ENCODE peak calls at places on chromosome 22, in four cellular contexts. Y is H9, J is colonic mucosa, T is AG10803. V is an unnamed sample.
A peak's percentile ranks its signal among the peaks of the same experiment; 100 is the strongest.

GRCh38 chr22:46774456-46775363 is 12.3 kb downstream of the TBC1D22A start:
- DNase-seq in J (no peak), Y (no peak), T (no peak), V (no peak)

GRCh38 chr22:35525687-35526332 is 14.8 kb upstream of the RASD2 start:
- DNase-seq in Y (no peak), J (no peak), T (no peak), V (no peak)

GRCh38 chr22:42324991-42325710 is 54.7 kb upstream of the TCF20 start:
- DNase-seq in T (no peak), Y (peak; percentile 61), J (peak; percentile 81), V (no peak)

GRCh38 chr22:29369460-29369859 is 18.9 kb downstream of the AP1B1 start:
- DNase-seq in T (peak; percentile 77), J (no peak), Y (peak; percentile 72), V (peak; percentile 35)

GRCh38 chr22:20009582-20010306 is 6.9 kb downstream of the ARVCF start:
- DNase-seq in Y (no peak), J (no peak), T (no peak), V (no peak)

GRCh38 chr22:43002198-43002577 is 12.8 kb downstream of the PACSIN2 start:
- DNase-seq in Y (no peak), T (peak; percentile 74), J (no peak), V (peak; percentile 84)

GRCh38 chr22:32661296-32661695 is 140.2 kb upstream of the TIMP3 start:
- DNase-seq in Y (no peak), J (peak; percentile 18), T (peak; percentile 93), V (peak; percentile 86)

GRCh38 chr22:37314315-37315046 is 32.2 kb downstream of the CYTH4 start:
- DNase-seq in Y (no peak), J (no peak), T (no peak), V (no peak)

GRCh38 chr22:44037519-44038370 is 13.6 kb downstream of the PARVB start:
- DNase-seq in J (no peak), T (peak; percentile 93), Y (no peak), V (peak; percentile 89)

GRCh38 chr22:38935023-38935422 is 22.4 kb upstream of the APOBEC3A start:
- DNase-seq in T (no peak), J (peak; percentile 99), Y (no peak), V (no peak)

GRCh38 chr22:46833228-46833627 is 70.8 kb downstream of the TBC1D22A start:
- DNase-seq in Y (peak; percentile 67), J (no peak), T (no peak), V (peak; percentile 23)

GRCh38 chr22:23193882-23194281 is 13.6 kb downstream of the BCR start:
- DNase-seq in T (no peak), J (no peak), Y (no peak), V (no peak)

GRCh38 chr22:30979932-30980331 is 10.9 kb downstream of the TUG1 start:
- DNase-seq in Y (no peak), J (no peak), T (no peak), V (no peak)

GRCh38 chr22:49517721-49518120 is 310.0 kb downstream of the BRD1 start:
- DNase-seq in Y (peak; percentile 17), T (no peak), J (no peak), V (no peak)

V was measured in foreskin fibroblast.